ENCODE peak calls at places on chromosomes 7 and 10, in five cellular contexts. F is ELR; H is MCF 10A; I is activated T-cell treated with anti-CD3 and anti-CD28 coated beads, Interleukin-2, amount 50 U/mL, for 72 hours; T is foreskin fibroblast. A is an unnamed sample.

GRCh38 chr7:106065560-106066500 is 46.3 kb downstream of the SYPL1 start:
- DNase-seq in I (no peak), H (peak; percentile 77), T (no peak), F (no peak), A (no peak)

GRCh38 chr7:143299346-143299745 is 11.2 kb downstream of the CASP2 start:
- DNase-seq in I (no peak), T (peak; percentile 41), F (peak; percentile 66), H (no peak), A (no peak)

GRCh38 chr10:47403401-47404318 is 19.6 kb upstream of the ZNF488 start:
- DNase-seq in I (no peak), H (no peak), F (peak; percentile 15), T (no peak), A (peak; percentile 42)

GRCh38 chr10:118983263-118983662 is 46.3 kb upstream of the NANOS1 start:
- DNase-seq in I (no peak), H (peak; percentile 29), F (no peak), T (no peak), A (no peak)

GRCh38 chr7:8357536-8357935 is 75.9 kb upstream of the NXPH1 start:
- DNase-seq in H (no peak), F (no peak), I (no peak), T (no peak), A (no peak)

GRCh38 chr7:87450706-87451105 is 24.8 kb downstream of the ABCB4 start:
- DNase-seq in F (no peak), T (no peak), H (peak; percentile 7), I (no peak), A (no peak)

GRCh38 chr10:17785276-17785935 is 23.7 kb upstream of the MRC1 start:
- DNase-seq in I (no peak), H (no peak), F (no peak), T (no peak), A (no peak)

GRCh38 chr10:14654821-14655382 is 119.8 kb downstream of the FAM107B start:
- DNase-seq in F (no peak), T (no peak), H (no peak), I (peak; percentile 14), A (no peak)

GRCh38 chr10:76141376-76141775 is 710.0 kb downstream of the LRMDA start:
- DNase-seq in H (no peak), T (no peak), I (no peak), F (no peak), A (no peak)

GRCh38 chr7:1007901-1008300 is 24.9 kb downstream of the CYP2W1 start:
- DNase-seq in F (no peak), H (no peak), I (no peak), T (no peak), A (no peak)

GRCh38 chr10:3172081-3172445 is 519 bp downstream of the PITRM1 start:
- DNase-seq in I (peak; percentile 58), T (peak; percentile 59), H (peak; percentile 68), F (peak; percentile 85), A (no peak)

GRCh38 chr10:14186245-14186644 is 144.5 kb downstream of the FRMD4A start:
- DNase-seq in T (no peak), F (no peak), H (peak; percentile 20), I (peak; percentile 30), A (no peak)

GRCh38 chr10:6175329-6176055 is 27.2 kb upstream of the PFKFB3 start:
- DNase-seq in H (no peak), F (no peak), T (no peak), I (no peak), A (no peak)

A was measured in ureter.